ENCODE peak calls at places on chromosomes 11 and 22, in four cellular contexts. T, C, A and J are unnamed samples.

GRCh38 chr11:7561562-7561961 is 47.8 kb downstream of the PPFIBP2 start:
- DNase-seq in T (no peak), C (no peak), A (no peak), J (no peak)

GRCh38 chr11:122137081-122137793 is 21.2 kb upstream of the BLID start:
- DNase-seq in T (peak; percentile 67), C (no peak), A (peak; percentile 68), J (peak; percentile 91)

GRCh38 chr11:26287067-26287518 is 44.8 kb upstream of the ANO3 start:
- DNase-seq in T (peak; percentile 38), C (no peak), A (no peak), J (no peak)

GRCh38 chr11:28835317-28835716 is 727.1 kb downstream of the METTL15 start:
- DNase-seq in T (no peak), C (no peak), A (no peak), J (no peak)

GRCh38 chr11:87351671-87352070 is 313.9 kb downstream of the TMEM135 start:
- DNase-seq in T (no peak), C (no peak), A (no peak), J (no peak)

GRCh38 chr11:31437742-31438435 is 68.2 kb downstream of the DNAJC24 start:
- DNase-seq in T (peak; percentile 47), C (no peak), A (no peak), J (peak; percentile 62)

GRCh38 chr11:45212566-45213315 is 66.3 kb downstream of the PRDM11 start:
- DNase-seq in T (no peak), C (peak; percentile 61), A (no peak), J (no peak)

GRCh38 chr11:6833329-6833728 is 12.2 kb upstream of the OR10A5 start:
- DNase-seq in T (no peak), C (no peak), A (no peak), J (no peak)

GRCh38 chr11:71238285-71238875 is 14.0 kb downstream of the SHANK2 start:
- DNase-seq in T (no peak), C (no peak), A (no peak), J (no peak)

GRCh38 chr11:114074546-114075342 is 15.2 kb downstream of the ZBTB16 start:
- DNase-seq in T (no peak), C (peak; percentile 67), A (no peak), J (no peak)

GRCh38 chr11:2798951-2799761 is 86.4 kb downstream of the CDKN1C start:
- DNase-seq in T (no peak), C (peak; percentile 44), A (no peak), J (no peak)

GRCh38 chr11:79165908-79166307 is 274.9 kb downstream of the TENM4 start:
- DNase-seq in T (no peak), C (no peak), A (no peak), J (no peak)

GRCh38 chr11:79156031-79156430 is 284.8 kb downstream of the TENM4 start:
- DNase-seq in T (no peak), C (no peak), A (no peak), J (no peak)

GRCh38 chr11:79157738-79158137 is 283.1 kb downstream of the TENM4 start:
- DNase-seq in T (no peak), C (no peak), A (no peak), J (no peak)

GRCh38 chr11:79159657-79160450 is 281.0 kb downstream of the TENM4 start:
- DNase-seq in T (no peak), C (no peak), A (no peak), J (no peak)

GRCh38 chr11:79160786-79161403 is 279.9 kb downstream of the TENM4 start:
- DNase-seq in T (no peak), C (no peak), A (no peak), J (peak; percentile 23)
- TF ChIP-seq CTCF in T (no peak), C (peak; percentile 37), A (no peak), J (peak; percentile 59)

DNA sequence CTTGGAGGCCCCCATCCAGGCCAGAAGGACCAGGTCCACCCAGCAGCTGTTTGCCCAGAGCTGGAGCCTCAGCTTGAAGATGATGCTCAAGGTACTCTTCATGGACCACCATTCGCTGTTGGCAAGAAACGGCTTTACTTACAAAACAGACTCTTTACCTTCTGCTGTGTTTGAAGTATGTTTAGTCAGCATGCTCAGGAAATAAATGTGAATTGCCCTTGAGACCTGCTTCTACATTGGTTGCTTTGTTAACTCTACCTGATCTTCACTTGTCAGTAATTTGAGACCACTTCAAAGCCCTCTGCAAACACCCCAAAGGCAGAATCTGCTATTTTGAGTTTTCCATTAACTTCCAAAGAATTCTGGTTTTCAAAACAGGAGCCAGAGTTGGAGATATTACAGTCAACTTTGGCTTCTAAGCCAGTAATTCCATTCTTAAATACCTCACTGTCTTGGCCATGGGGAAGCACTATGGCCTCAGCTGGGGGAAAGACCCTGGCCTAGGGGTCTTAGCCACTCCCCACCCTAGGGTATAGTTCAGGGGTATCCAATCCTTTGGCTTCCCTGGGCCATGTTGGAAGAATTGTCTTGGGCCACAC is 2.7 kb downstream of the UQCR10 start:
- DNase-seq in T (no peak), C (no peak), A (no peak), J (no peak)
- H3K4me3 ChIP-seq in T (no peak overlapping the region), C (peak overlapping the region; percentile 98), A (no peak overlapping the region), J (no peak overlapping the region)

GRCh38 chr11:117945047-117945820 is 16.0 kb upstream of the TMPRSS13 start:
- DNase-seq in T (no peak), C (no peak), A (no peak), J (no peak)
- TF ChIP-seq CTCF in T (peak; percentile 28), C (peak; percentile 7), A (peak; percentile 2), J (no peak)

GRCh38 chr11:10658621-10659338 is 34.8 kb downstream of the IRAG1 start:
- DNase-seq in T (no peak), C (no peak), A (no peak), J (no peak)

GRCh38 chr11:10659339-10660216 is 34.0 kb downstream of the IRAG1 start:
- DNase-seq in T (peak; percentile 86), C (peak; percentile 63), A (peak; percentile 42), J (peak; percentile 91)

GRCh38 chr11:10655227-10655626 is 38.3 kb downstream of the IRAG1 start:
- DNase-seq in T (no peak), C (no peak), A (no peak), J (no peak)

GRCh38 chr11:10655931-10656576 is 37.5 kb downstream of the IRAG1 start:
- DNase-seq in T (no peak), C (no peak), A (no peak), J (no peak)

GRCh38 chr11:10657308-10658271 is 36.0 kb downstream of the IRAG1 start:
- DNase-seq in T (peak; percentile 78), C (no peak), A (peak; percentile 70), J (peak; percentile 87)
- H3K4me3 ChIP-seq in T (no peak overlapping the region), C (no peak overlapping the region), A (no peak overlapping the region), J (no peak overlapping the region)

DNA sequence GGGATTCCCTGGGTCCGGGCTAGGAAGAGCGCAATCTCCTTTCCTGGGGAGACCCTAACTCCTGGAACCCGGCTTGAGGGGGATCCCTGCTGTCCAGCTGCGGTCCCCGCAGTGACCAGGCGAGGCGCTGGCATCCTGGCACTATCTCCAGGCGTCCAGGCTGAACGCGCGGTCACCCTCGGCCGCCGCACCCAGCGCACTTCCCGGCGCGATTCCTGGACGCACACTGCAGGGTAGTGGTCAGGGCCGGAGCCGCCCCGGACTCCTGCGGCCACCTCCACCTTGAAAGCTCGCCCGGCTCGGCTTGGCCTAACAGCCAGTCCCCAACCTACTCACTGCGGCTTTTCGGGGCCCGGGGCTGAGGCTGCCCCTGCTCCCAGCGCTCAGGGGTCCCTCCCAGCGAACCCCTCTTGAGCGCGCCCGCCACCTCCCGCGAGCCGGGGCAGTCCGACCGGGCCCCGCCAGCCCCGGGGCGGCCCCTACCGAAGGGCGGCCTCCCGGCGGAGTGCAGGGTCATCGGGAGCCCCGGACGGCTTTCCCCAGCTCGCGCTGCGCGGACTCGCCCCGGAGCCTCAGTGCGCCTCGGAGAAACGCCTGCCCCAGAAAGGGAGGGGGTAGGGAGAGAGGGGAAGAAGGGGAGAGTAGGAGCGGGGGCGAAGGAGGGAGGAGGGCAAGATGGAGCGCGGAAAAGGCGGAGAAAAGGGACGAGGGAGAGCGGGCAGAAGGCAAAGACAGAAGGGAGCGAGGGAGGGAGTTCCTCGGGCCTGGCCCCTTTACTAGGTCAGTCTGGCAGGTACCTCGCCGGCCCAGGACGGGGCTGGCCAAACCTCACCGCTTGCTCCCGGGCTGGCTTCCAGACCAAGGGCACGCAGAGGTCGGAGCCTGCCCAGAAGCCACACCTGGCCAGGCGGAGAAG is 1.0 kb downstream of the POU2AF3 start:
- DNase-seq in T (peak; percentile 11), C (peak; percentile 86), A (no peak), J (peak; percentile 25)
- TF ChIP-seq CTCF in T (peak; percentile 58), C (peak; percentile 62), A (peak; percentile 58), J (peak; percentile 64)

GRCh38 chr22:44577391-44578114 is 79.5 kb upstream of the RTL6 start:
- DNase-seq in T (no peak), C (peak; percentile 29), A (no peak), J (no peak)
- H3K4me3 ChIP-seq in T (no peak overlapping the region), C (no peak overlapping the region), A (no peak overlapping the region), J (no peak overlapping the region)

DNA sequence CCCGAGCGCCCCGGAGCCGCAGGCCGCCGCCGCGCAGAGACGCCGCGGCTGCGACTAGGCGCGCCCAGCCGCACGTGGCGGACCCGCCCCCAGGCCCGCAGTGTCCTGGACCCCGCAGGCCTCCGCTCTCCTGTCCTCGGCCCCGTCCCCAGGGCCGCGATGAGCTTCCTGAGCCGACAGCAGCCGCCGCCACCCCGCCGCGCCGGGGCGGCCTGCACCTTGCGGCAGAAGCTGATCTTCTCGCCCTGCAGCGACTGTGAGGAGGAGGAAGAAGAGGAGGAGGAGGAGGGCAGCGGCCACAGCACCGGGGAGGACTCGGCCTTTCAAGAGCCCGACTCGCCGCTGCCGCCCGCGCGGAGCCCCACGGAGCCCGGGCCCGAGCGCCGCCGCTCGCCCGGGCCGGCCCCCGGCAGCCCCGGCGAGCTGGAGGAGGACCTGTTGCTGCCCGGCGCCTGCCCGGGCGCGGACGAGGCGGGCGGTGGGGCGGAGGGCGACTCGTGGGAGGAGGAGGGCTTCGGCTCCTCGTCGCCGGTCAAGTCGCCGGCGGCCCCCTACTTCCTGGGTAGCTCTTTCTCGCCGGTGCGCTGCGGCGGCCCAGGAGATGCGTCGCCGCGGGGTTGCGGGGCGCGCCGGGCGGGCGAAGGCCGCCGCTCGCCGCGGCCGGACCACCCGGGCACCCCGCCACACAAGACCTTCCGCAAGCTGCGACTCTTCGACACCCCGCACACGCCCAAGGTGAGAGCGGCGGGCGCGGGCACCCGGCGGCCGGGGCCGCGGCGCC is 495 bp downstream of the WEE1 start:
- DNase-seq in T (no peak), C (peak; percentile 56), A (no peak), J (no peak)
- TF ChIP-seq CTCF in T (no peak), C (no peak), A (no peak), J (no peak)